ENCODE peak calls at places on chromosomes 1 and 21, in seven cellular contexts. T, H, X, O, Z, C and Y are unnamed samples.

GRCh38 chr1:53260631-53261247 is 22.4 kb upstream of the MAGOH start:
- DNase-seq in T (no peak), X (no peak), H (no peak), Z (no peak), C (no peak), O (no peak), Y (no peak)

GRCh38 chr21:38439957-38440356 is 58.3 kb downstream of the ERG start:
- DNase-seq in O (no peak), H (no peak), X (no peak), Z (no peak), C (no peak), T (no peak), Y (no peak)

GRCh38 chr1:68955424-68955823 is 458.5 kb upstream of the DEPDC1 start:
- DNase-seq in C (no peak), Z (no peak), X (no peak), H (no peak), T (no peak), O (no peak), Y (no peak)

GRCh38 chr1:2382621-2383361 is 8.6 kb downstream of the MORN1 start:
- DNase-seq in T (no peak), X (peak; percentile 57), O (no peak), H (no peak), Z (peak; percentile 47), C (peak; percentile 29), Y (peak; percentile 44)

GRCh38 chr1:229229721-229230135 is 41.2 kb upstream of the RAB4A start:
- DNase-seq in C (no peak), X (peak; percentile 75), O (peak; percentile 88), T (no peak), H (no peak), Z (peak; percentile 40), Y (peak; percentile 69)

GRCh38 chr1:165592945-165593823 is 37.9 kb upstream of the MGST3 start:
- DNase-seq in H (no peak), Z (peak; percentile 76), C (peak; percentile 82), T (peak; percentile 76), X (no peak), O (peak; percentile 98), Y (peak; percentile 87)

GRCh38 chr1:38891753-38892152 is 10.4 kb upstream of the GJA9 start:
- DNase-seq in C (no peak), X (no peak), T (peak; percentile 4), O (no peak), H (no peak), Z (no peak), Y (no peak)

GRCh38 chr1:63014267-63014666 is 230.3 kb downstream of the ATG4C start:
- DNase-seq in X (no peak), O (no peak), H (no peak), C (no peak), T (no peak), Z (no peak), Y (no peak)

GRCh38 chr1:117658676-117659075 is 52.8 kb downstream of the TENT5C start:
- DNase-seq in H (no peak), O (no peak), C (no peak), Z (peak; percentile 79), X (no peak), T (no peak), Y (no peak)

GRCh38 chr1:57131257-57131656 is 165.4 kb upstream of the C8B start:
- DNase-seq in Z (no peak), X (no peak), H (no peak), C (no peak), O (no peak), T (no peak), Y (no peak)

GRCh38 chr1:4161271-4162006 is 261.4 kb upstream of the C1orf174 start:
- DNase-seq in Z (no peak), H (no peak), O (no peak), C (no peak), X (no peak), T (no peak), Y (no peak)

GRCh38 chr1:3943806-3944620 is 43.9 kb upstream of the C1orf174 start:
- DNase-seq in X (no peak), H (no peak), C (no peak), O (no peak), Z (no peak), T (no peak), Y (no peak)

GRCh38 chr1:79012500-79012899 is 6.0 kb upstream of the ADGRL4 start:
- DNase-seq in H (no peak), O (no peak), Z (no peak), C (peak; percentile 9), T (no peak), X (no peak), Y (no peak)

GRCh38 chr1:11977625-11978024 is 2.6 kb upstream of the MFN2 start:
- DNase-seq in T (peak; percentile 32), H (no peak), O (no peak), C (no peak), X (no peak), Z (no peak), Y (no peak)

GRCh38 chr1:183206538-183207117 is 20.6 kb downstream of the LAMC2 start:
- DNase-seq in Z (no peak), O (no peak), C (no peak), H (no peak), T (no peak), X (no peak), Y (no peak)

GRCh38 chr21:45460011-45460565 is 55.1 kb downstream of the COL18A1 start:
- DNase-seq in H (no peak), O (no peak), C (no peak), Z (no peak), T (no peak), X (peak; percentile 54), Y (no peak)

GRCh38 chr1:12088607-12089006 is 25.5 kb downstream of the TNFRSF8 start:
- DNase-seq in O (no peak), X (no peak), C (no peak), H (no peak), T (no peak), Z (peak; percentile 34), Y (no peak)

GRCh38 chr1:89611721-89612120 is 21.2 kb upstream of the LRRC8C start:
- DNase-seq in Z (no peak), H (no peak), C (no peak), X (no peak), O (no peak), T (no peak), Y (no peak)

DNA sequence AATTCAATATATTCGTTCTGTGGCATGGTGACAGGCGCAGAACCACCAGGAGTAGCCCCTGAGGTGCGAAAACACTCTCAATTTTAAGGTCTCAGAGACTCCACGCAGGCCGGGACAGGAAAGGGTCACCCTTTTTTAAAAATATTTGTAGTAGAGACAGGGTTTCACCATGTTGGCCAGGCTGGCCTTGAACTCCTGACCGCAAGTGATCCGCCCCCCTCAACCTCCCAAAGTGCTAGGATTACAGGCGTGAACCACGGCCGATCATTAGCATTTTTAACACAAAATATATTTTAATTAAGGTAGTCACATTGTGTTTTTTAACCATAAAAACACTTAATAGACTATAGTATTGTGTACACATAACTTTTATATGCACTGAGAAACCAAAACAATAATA is 31.1 kb downstream of the ATP2B4 start:
- DNase-seq in T (no peak), X (no peak), C (no peak), H (no peak), O (no peak), Z (no peak), Y (no peak)
- H3K4me1 ChIP-seq in T (peaks cover 15% of the 10 kb centered on the region), X (peaks cover 3% of the 10 kb centered on the region), C (peaks cover 11% of the 10 kb centered on the region), H (peaks cover 16% of the 10 kb centered on the region), O (peaks cover 45% of the 10 kb centered on the region), Z (peaks cover 31% of the 10 kb centered on the region), Y (peaks cover 30% of the 10 kb centered on the region)

DNA sequence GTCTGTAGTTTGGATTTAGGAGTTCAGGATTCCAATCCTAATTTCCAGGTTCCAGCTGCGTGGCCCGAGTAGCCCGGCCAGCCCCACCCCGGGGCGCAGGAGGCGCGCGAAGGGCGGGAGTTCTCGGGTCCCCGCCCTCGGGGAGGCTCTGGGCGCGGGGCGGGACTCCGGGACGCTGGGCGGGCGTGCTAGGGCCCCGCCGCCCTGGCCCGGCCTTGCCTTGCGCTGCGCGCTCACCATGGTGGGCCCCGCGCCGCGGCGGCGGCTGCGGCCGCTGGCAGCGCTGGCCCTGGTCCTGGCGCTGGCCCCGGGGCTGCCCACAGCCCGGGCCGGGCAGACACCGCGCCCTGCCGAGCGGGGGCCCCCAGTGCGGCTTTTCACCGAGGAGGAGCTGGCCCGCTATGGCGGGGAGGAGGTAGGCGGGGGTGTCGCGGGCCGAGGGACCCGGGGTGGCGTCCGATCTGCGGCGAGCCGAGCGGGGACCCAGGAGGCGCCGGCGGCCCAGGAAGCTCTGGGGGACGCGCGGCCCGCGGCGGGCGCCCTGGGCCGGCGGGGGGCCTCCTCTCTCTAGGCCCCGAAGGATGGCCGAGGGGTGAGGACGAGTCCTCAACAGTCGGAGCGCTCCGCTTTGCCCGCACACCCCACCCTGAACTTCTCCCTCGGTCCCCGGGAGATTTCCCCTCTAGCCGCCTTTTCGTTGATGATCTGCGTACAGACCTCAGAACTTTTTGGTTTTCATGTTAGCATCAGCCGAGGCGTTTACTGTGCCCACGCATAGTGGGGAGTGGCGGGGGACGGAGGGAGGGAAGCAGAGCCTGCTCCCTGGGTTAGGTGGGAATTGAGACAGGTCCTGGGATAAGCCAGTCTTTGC is at the start of gene NENF:
- DNase-seq in Z (peak; percentile 90), T (peak; percentile 72), X (peak; percentile 89), C (peak; percentile 59), H (no peak), O (peak; percentile 66), Y (peak; percentile 88)
- TF ChIP-seq POLR2A in Z (peak; percentile 52), T (peak; percentile 47), X (peak; percentile 82), C (peak; percentile 78), H (no peak), O (peak; percentile 86), Y (peak; percentile 73)

GRCh38 chr1:204929487-204930185 is 59.0 kb downstream of the NFASC start:
- DNase-seq in X (no peak), H (no peak), O (no peak), T (no peak), C (no peak), Z (no peak), Y (no peak)
- H3K4me1 ChIP-seq in X (no peaks in the 10 kb centered on the region), H (no peaks in the 10 kb centered on the region), O (no peaks in the 10 kb centered on the region), T (no peaks in the 10 kb centered on the region), C (no peaks in the 10 kb centered on the region), Z (no peaks in the 10 kb centered on the region), Y (peaks cover under 1% of the 10 kb centered on the region)

GRCh38 chr1:9500756-9501754 is 38.2 kb upstream of the SLC25A33 start:
- DNase-seq in C (no peak), X (peak; percentile 66), O (no peak), H (no peak), T (no peak), Z (no peak), Y (no peak)

GRCh38 chr1:9506901-9507300 is 32.4 kb upstream of the SLC25A33 start:
- DNase-seq in H (no peak), T (no peak), C (no peak), X (no peak), Z (no peak), O (no peak), Y (no peak)

GRCh38 chr1:9505142-9505541 is 34.1 kb upstream of the SLC25A33 start:
- DNase-seq in Z (no peak), C (no peak), T (no peak), H (no peak), X (no peak), O (no peak), Y (no peak)

DNA sequence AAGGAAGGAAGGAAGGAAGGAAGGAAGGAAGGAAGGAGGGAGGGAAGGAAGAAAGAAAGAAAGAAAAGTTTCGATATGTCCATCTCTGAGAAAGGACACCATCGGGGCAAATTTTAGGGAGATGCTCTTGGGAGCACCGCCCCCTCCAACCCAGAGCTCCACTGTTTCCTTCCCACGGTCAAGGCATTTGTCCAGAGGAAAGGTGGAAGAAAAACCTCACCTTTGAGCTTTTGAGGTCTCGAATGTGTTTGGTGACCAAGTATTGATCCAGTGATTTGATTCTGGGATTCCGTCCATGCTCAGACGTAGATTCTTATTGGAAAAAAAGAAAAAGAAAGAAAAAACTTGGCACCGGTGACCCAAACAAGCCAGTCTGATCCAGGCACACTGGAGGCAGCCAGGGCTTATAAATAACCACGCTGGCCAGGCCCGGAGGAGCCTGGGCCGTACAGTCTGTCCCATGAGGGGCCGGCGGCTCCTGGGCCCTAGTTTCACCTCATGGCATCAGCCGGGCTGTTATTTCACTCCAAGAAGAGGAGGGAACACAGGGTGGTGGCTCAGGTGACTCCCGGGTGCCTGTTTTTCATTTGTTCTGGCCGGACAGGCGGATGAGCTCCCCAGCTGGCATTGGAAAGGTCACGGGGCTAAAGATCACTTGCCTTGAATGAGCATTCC is 36.1 kb upstream of the SLC25A33 start:
- DNase-seq in H (no peak), C (no peak), T (no peak), O (no peak), Z (no peak), X (peak; percentile 88), Y (peak; percentile 61)
- TF ChIP-seq POLR2A in H (no peak), C (no peak), T (no peak), O (no peak), Z (no peak), X (peak; percentile 58), Y (no peak)